ENCODE peak calls at places on chromosomes 16 and 17, in nine cellular contexts. P is anterior cingulate cortex; O is stimulated activated CD4-positive, alpha-beta T cell treated with anti-CD3 and anti-CD28 coated beads, Interleukin-12 subunit alpha, Interleukin-12 subunit beta, amount 100 ng/mL, for 4 hours; F is CD4-positive, CD25-positive, alpha-beta regulatory T cell; W is stimulated activated CD8-positive, alpha-beta memory T cell treated with anti-CD3 and anti-CD28 coated beads, Interleukin-4, amount 100 ng/mL, for 24 hours; X is astrocyte of the spinal cord; G is tibial artery; J is T-helper 2 cell; S is fibroblast of gingiva. A is an unnamed sample.

GRCh38 chr17:40309031-40309937 is at the start of gene RARA:
- DNase-seq in P (no peak), O (no peak), F (no peak), W (no peak), X (no peak), G (no peak), J (no peak), S (no peak), A (no peak)

GRCh38 chr17:47999612-48000011 is 28.7 kb downstream of the CDK5RAP3 start:
- DNase-seq in P (no peak), O (no peak), F (peak), W (no peak), X (no peak), G (no peak), J (no peak), S (no peak), A (no peak)

GRCh38 chr16:63714876-63715275 is 1407.0 kb downstream of the CDH11 start:
- DNase-seq in P (no peak), O (no peak), F (no peak), W (no peak), X (no peak), G (no peak), J (no peak), S (no peak), A (no peak)

GRCh38 chr16:71645450-71645849 is 19.5 kb downstream of the MARVELD3 start:
- DNase-seq in P (no peak), O (no peak), F (peak), W (no peak), X (peak), G (no peak), J (no peak), S (peak), A (peak)

GRCh38 chr16:59047114-59047513 is 313.0 kb upstream of the GOT2 start:
- DNase-seq in P (no peak), O (no peak), F (no peak), W (no peak), X (no peak), G (no peak), J (no peak), S (no peak), A (no peak)

GRCh38 chr17:72517413-72518237 is 396.8 kb downstream of the SOX9 start:
- DNase-seq in P (no peak), O (no peak), F (no peak), W (no peak), X (peak), G (no peak), J (no peak), S (no peak), A (no peak)

GRCh38 chr17:79028496-79029326 is 4.7 kb downstream of the C1QTNF1 start:
- DNase-seq in P (no peak), O (no peak), F (no peak), W (no peak), X (no peak), G (peak), J (no peak), S (peak), A (no peak)

GRCh38 chr16:52561910-52562741 is 15.2 kb upstream of the TOX3 start:
- DNase-seq in P (no peak), O (no peak), F (no peak), W (no peak), X (no peak), G (no peak), J (no peak), S (no peak), A (no peak)

GRCh38 chr16:49786926-49787557 is 68.9 kb downstream of the ZNF423 start:
- DNase-seq in P (no peak), O (no peak), F (no peak), W (no peak), X (no peak), G (no peak), J (no peak), S (no peak), A (no peak)

GRCh38 chr17:15946611-15947120 is 1.7 kb downstream of the ADORA2B start:
- DNase-seq in P (no peak), O (no peak), F (no peak), W (no peak), X (no peak), G (no peak), J (no peak), S (no peak), A (peak)

GRCh38 chr16:27515874-27516353 is 33.8 kb downstream of the GTF3C1 start:
- DNase-seq in P (no peak), O (peak), F (peak), W (no peak), X (no peak), G (no peak), J (no peak), S (no peak), A (no peak)

GRCh38 chr17:17819561-17819995 is 17.2 kb downstream of the SREBF1 start:
- DNase-seq in P (no peak), O (peak), F (peak), W (peak), X (peak), G (no peak), J (no peak), S (peak), A (no peak)

GRCh38 chr17:51083976-51084375 is 36.7 kb downstream of the SPAG9 start:
- DNase-seq in P (no peak), O (no peak), F (no peak), W (no peak), X (no peak), G (no peak), J (no peak), S (no peak), A (no peak)

GRCh38 chr17:68640601-68641000 is 39.4 kb upstream of the FAM20A start:
- DNase-seq in P (no peak), O (no peak), F (no peak), W (no peak), X (no peak), G (no peak), J (no peak), S (peak), A (peak)

GRCh38 chr16:49563666-49564065 is 190.1 kb downstream of the C16orf78 start:
- DNase-seq in P (no peak), O (no peak), F (no peak), W (no peak), X (peak), G (no peak), J (no peak), S (no peak), A (peak)

GRCh38 chr17:55158439-55158838 is 106.3 kb upstream of the HLF start:
- DNase-seq in P (no peak), O (no peak), F (no peak), W (no peak), X (no peak), G (no peak), J (no peak), S (no peak), A (no peak)

GRCh38 chr16:2341456-2342447 is 1.2 kb upstream of the ABCA3 start:
- DNase-seq in P (no peak), O (peak), F (no peak), W (no peak), X (no peak), G (no peak), J (no peak), S (no peak), A (no peak)

GRCh38 chr16:72938426-72939164 is 109.3 kb downstream of the ZFHX3 start:
- DNase-seq in P (no peak), O (no peak), F (no peak), W (no peak), X (peak), G (peak), J (no peak), S (peak), A (peak)

GRCh38 chr17:31319253-31319661 is 2.2 kb downstream of the EVI2A start:
- DNase-seq in P (no peak), O (no peak), F (peak), W (no peak), X (no peak), G (no peak), J (no peak), S (no peak), A (no peak)

GRCh38 chr16:87945351-87946042 is 5.7 kb upstream of the BANP start:
- DNase-seq in P (no peak), O (no peak), F (peak), W (no peak), X (peak), G (peak), J (no peak), S (peak), A (peak)

GRCh38 chr16:17831330-17831729 is 360.6 kb upstream of the XYLT1 start:
- DNase-seq in P (no peak), O (no peak), F (no peak), W (no peak), X (no peak), G (no peak), J (no peak), S (no peak), A (no peak)

GRCh38 chr17:29069526-29070041 is 26.6 kb downstream of the PIPOX start:
- DNase-seq in P (no peak), O (no peak), F (peak), W (no peak), X (no peak), G (no peak), J (no peak), S (no peak), A (no peak)

GRCh38 chr17:72576289-72576759 is 455.5 kb downstream of the SOX9 start:
- DNase-seq in P (no peak), O (no peak), F (no peak), W (no peak), X (no peak), G (no peak), J (no peak), S (no peak), A (no peak)

GRCh38 chr17:76922084-76922483 is 53.9 kb downstream of the MGAT5B start:
- DNase-seq in P (no peak), O (no peak), F (no peak), W (no peak), X (no peak), G (no peak), J (no peak), S (no peak), A (no peak)

GRCh38 chr17:44293509-44294226 is 14.7 kb upstream of the RUNDC3A start:
- DNase-seq in P (no peak), O (no peak), F (no peak), W (no peak), X (no peak), G (no peak), J (no peak), S (no peak), A (no peak)

GRCh38 chr17:40542562-40543411 is 22.5 kb downstream of the CCR7 start:
- DNase-seq in P (no peak), O (no peak), F (no peak), W (no peak), X (peak), G (peak), J (no peak), S (peak), A (peak)

GRCh38 chr17:51107666-51108227 is 12.9 kb downstream of the SPAG9 start:
- DNase-seq in P (no peak), O (no peak), F (no peak), W (no peak), X (no peak), G (no peak), J (no peak), S (no peak), A (no peak)

GRCh38 chr16:23182206-23182674 is 305 bp upstream of the SCNN1G start:
- DNase-seq in P (no peak), O (peak), F (peak), W (peak), X (peak), G (peak), J (peak), S (peak), A (no peak)

GRCh38 chr17:77409282-77410161 is 268.8 kb downstream of the SEC14L1 start:
- DNase-seq in P (no peak), O (no peak), F (peak), W (no peak), X (peak), G (peak), J (no peak), S (peak), A (peak)

GRCh38 chr17:10217916-10218315 is 19.5 kb upstream of the GAS7 start:
- DNase-seq in P (no peak), O (no peak), F (no peak), W (no peak), X (no peak), G (no peak), J (no peak), S (no peak), A (no peak)

GRCh38 chr17:76524598-76525512 is 12.7 kb downstream of the CYGB start:
- DNase-seq in P (no peak), O (no peak), F (no peak), W (no peak), X (no peak), G (no peak), J (no peak), S (peak), A (no peak)

GRCh38 chr17:43464046-43464445 is 19.7 kb upstream of the DHX8 start:
- DNase-seq in P (no peak), O (no peak), F (no peak), W (no peak), X (no peak), G (no peak), J (no peak), S (no peak), A (no peak)

GRCh38 chr16:12612598-12613101 is 191.0 kb downstream of the CPPED1 start:
- DNase-seq in P (no peak), O (no peak), F (no peak), W (no peak), X (no peak), G (no peak), J (no peak), S (no peak), A (no peak)

GRCh38 chr17:600576-601301 is 113.9 kb downstream of the VPS53 start:
- DNase-seq in P (no peak), O (no peak), F (no peak), W (no peak), X (peak), G (no peak), J (no peak), S (peak), A (no peak)

GRCh38 chr17:4204676-4205075 is 59.1 kb downstream of the ANKFY1 start:
- DNase-seq in P (no peak), O (no peak), F (no peak), W (no peak), X (peak), G (peak), J (no peak), S (peak), A (peak)

GRCh38 chr16:68359398-68360191 is 48.8 kb downstream of the PRMT7 start:
- DNase-seq in P (no peak), O (no peak), F (no peak), W (no peak), X (no peak), G (no peak), J (no peak), S (no peak), A (no peak)

A was measured in myocyte.